ENCODE peak calls at places on chromosomes 11 and 22, in nine cellular contexts. W is fibroblast of lung; I is OCI-LY7; A is activated CD4-positive, alpha-beta T cell treated with anti-CD3 and anti-CD28 coated beads for 48 hours; K is GM23248; V is activated T-cell treated with anti-CD3 and anti-CD28 coated beads, Interleukin-2, amount 50 U/mL, for 72 hours; T is mucosa of descending colon; H is HAP-1; R is epithelial cell of proximal tubule. Z is an unnamed sample.

GRCh38 chr11:125233736-125234275 is 69.3 kb downstream of the PKNOX2 start:
- DNase-seq in W (no peak), I (no peak), A (no peak), K (no peak), V (no peak), T (no peak), H (no peak), R (no peak), Z (no peak)

GRCh38 chr22:23033116-23033905 is 37.0 kb upstream of the GNAZ start:
- DNase-seq in W (no peak), I (peak), A (no peak), K (no peak), V (no peak), T (no peak), H (no peak), R (no peak), Z (no peak)

GRCh38 chr22:23742505-23743264 is 8.2 kb downstream of the ZNF70 start:
- DNase-seq in W (no peak), I (no peak), A (no peak), K (no peak), V (no peak), T (no peak), H (no peak), R (no peak), Z (no peak)

GRCh38 chr11:21289686-21290085 is 620.3 kb downstream of the NELL1 start:
- DNase-seq in W (no peak), I (no peak), A (no peak), K (no peak), V (no peak), T (no peak), H (no peak), R (no peak), Z (no peak)

GRCh38 chr11:78196661-78197091 is 8.0 kb downstream of the USP35 start:
- DNase-seq in W (no peak), I (no peak), A (no peak), K (no peak), V (no peak), T (no peak), H (no peak), R (no peak), Z (no peak)

GRCh38 chr11:69674267-69674885 is 777 bp downstream of the LTO1 start:
- DNase-seq in W (peak), I (peak), A (peak), K (peak), V (peak), T (no peak), H (no peak), R (no peak), Z (peak)

GRCh38 chr11:36421546-36422155 is 88.4 kb downstream of the TRAF6 start:
- DNase-seq in W (peak), I (no peak), A (no peak), K (peak), V (no peak), T (no peak), H (no peak), R (no peak), Z (peak)

GRCh38 chr22:46057206-46057605 is 80.2 kb upstream of the WNT7B start:
- DNase-seq in W (peak), I (peak), A (no peak), K (peak), V (no peak), T (peak), H (no peak), R (no peak), Z (peak)

GRCh38 chr22:29979645-29980303 is 96.8 kb downstream of the MTMR3 start:
- DNase-seq in W (peak), I (no peak), A (no peak), K (peak), V (no peak), T (no peak), H (no peak), R (no peak), Z (peak)

GRCh38 chr11:8963569-8964323 is 496 bp downstream of the TMEM9B start:
- DNase-seq in W (peak), I (peak), A (peak), K (peak), V (peak), T (peak), H (peak), R (no peak), Z (peak)

Z was measured in fibroblast of the aortic adventitia.